ENCODE peak calls at places on chromosome 1, in four cellular contexts. D, A, M and T are unnamed samples.

GRCh38 chr1:64001038-64001437 is 202.4 kb upstream of the UBE2U start:
- DNase-seq in D (no peak), A (no peak), M (no peak), T (no peak)

GRCh38 chr1:236524142-236524891 is 535 bp downstream of the LGALS8 start:
- DNase-seq in D (peak; percentile 53), A (peak; percentile 61), M (no peak), T (no peak)

GRCh38 chr1:48882020-48882419 is 105.3 kb upstream of the BEND5 start:
- DNase-seq in M (no peak), A (no peak), D (no peak), T (no peak)

GRCh38 chr1:234838182-234838581 is 228.2 kb upstream of the IRF2BP2 start:
- DNase-seq in D (no peak), M (no peak), A (no peak), T (no peak)

GRCh38 chr1:159953866-159954515 is at the start of gene SLAMF9:
- DNase-seq in A (no peak), M (no peak), D (no peak), T (no peak)

GRCh38 chr1:87202922-87203655 is 125.6 kb upstream of the LMO4 start:
- DNase-seq in M (no peak), A (no peak), D (no peak), T (no peak)

GRCh38 chr1:18970762-18971161 is 14.3 kb upstream of the IFFO2 start:
- DNase-seq in D (no peak), M (no peak), A (no peak), T (no peak)

GRCh38 chr1:234000557-234001081 is 96.1 kb downstream of the SLC35F3 start:
- DNase-seq in A (no peak), M (no peak), D (no peak), T (no peak)

GRCh38 chr1:38062361-38063288 is 16.0 kb upstream of the POU3F1 start:
- DNase-seq in M (no peak), D (no peak), A (no peak), T (no peak)

GRCh38 chr1:11707621-11708276 is 16.2 kb downstream of the DRAXIN start:
- DNase-seq in M (no peak), A (peak; percentile 84), D (peak; percentile 64), T (peak; percentile 82)

GRCh38 chr1:28267633-28268032 is 8.3 kb downstream of the SESN2 start:
- DNase-seq in D (no peak), M (no peak), A (no peak), T (no peak)

GRCh38 chr1:8031176-8031785 is 5.2 kb upstream of the ERRFI1 start:
- DNase-seq in A (no peak), D (no peak), M (no peak), T (no peak)

GRCh38 chr1:22914633-22915217 is 57.9 kb downstream of the LACTBL1 start:
- DNase-seq in A (no peak), M (no peak), D (no peak), T (no peak)

GRCh38 chr1:222880586-222880985 is 65.7 kb downstream of the DISP1 start:
- DNase-seq in D (no peak), A (no peak), M (no peak), T (no peak)

GRCh38 chr1:32357619-32358018 is 4.7 kb downstream of the FAM229A start:
- DNase-seq in A (no peak), D (no peak), M (no peak), T (no peak)

GRCh38 chr1:45014403-45015028 is 2.5 kb downstream of the UROD start:
- DNase-seq in A (peak; percentile 87), M (no peak), D (peak; percentile 81), T (no peak)

GRCh38 chr1:34013958-34014737 is 150.3 kb downstream of the HMGB4 start:
- DNase-seq in M (no peak), A (peak; percentile 12), D (peak; percentile 49), T (no peak)

GRCh38 chr1:12583484-12583883 is 34.5 kb downstream of the DHRS3 start:
- DNase-seq in A (no peak), M (no peak), D (no peak), T (no peak)

GRCh38 chr1:3899776-3900149 is 309 bp downstream of the C1orf174 start:
- DNase-seq in A (no peak), M (no peak), D (no peak), T (no peak)

GRCh38 chr1:114196992-114197907 is 43.6 kb upstream of the SYT6 start:
- DNase-seq in D (no peak), M (no peak), A (no peak), T (no peak)

GRCh38 chr1:76390451-76390850 is 315.9 kb downstream of the ST6GALNAC3 start:
- DNase-seq in M (no peak), D (no peak), A (no peak), T (no peak)

GRCh38 chr1:109704173-109704572 is 7.9 kb upstream of the GSTM5 start:
- DNase-seq in M (no peak), D (no peak), A (no peak), T (no peak)

GRCh38 chr1:35886606-35887431 is 3.8 kb downstream of the AGO1 start:
- DNase-seq in M (no peak), D (no peak), A (no peak), T (no peak)

GRCh38 chr1:153565529-153566374 is at the start of gene S100A2:
- DNase-seq in A (peak; percentile 40), M (peak; percentile 89), D (peak; percentile 73), T (no peak)

GRCh38 chr1:68132426-68133130 is 82.2 kb upstream of the DIRAS3 start:
- DNase-seq in M (no peak), A (no peak), D (no peak), T (no peak)

GRCh38 chr1:49045371-49045770 is 268.7 kb upstream of the BEND5 start:
- DNase-seq in A (no peak), D (no peak), M (no peak), T (no peak)

GRCh38 chr1:158002630-158003408 is 9.4 kb downstream of the KIRREL1 start:
- DNase-seq in D (no peak), M (no peak), A (no peak), T (no peak)

GRCh38 chr1:55143686-55144085 is 71.5 kb downstream of the USP24 start:
- DNase-seq in A (peak; percentile 18), M (no peak), D (no peak), T (no peak)

GRCh38 chr1:63662056-63662836 is 69.0 kb downstream of the PGM1 start:
- DNase-seq in D (no peak), A (peak; percentile 11), M (no peak), T (no peak)

GRCh38 chr1:207672525-207673130 is 27.7 kb downstream of the CR1L start:
- DNase-seq in D (no peak), A (peak; percentile 48), M (no peak), T (no peak)

GRCh38 chr1:209405183-209405823 is 178.2 kb upstream of the CAMK1G start:
- DNase-seq in A (no peak), D (no peak), M (no peak), T (no peak)

GRCh38 chr1:45585496-45586075 is 1.7 kb downstream of the NASP start:
- DNase-seq in M (no peak), D (no peak), A (no peak), T (no peak)

GRCh38 chr1:33586111-33586510 is 113.7 kb downstream of the ZSCAN20 start:
- DNase-seq in A (no peak), D (no peak), M (no peak), T (no peak)

GRCh38 chr1:29062157-29062942 is 61.4 kb downstream of the TMEM200B start:
- DNase-seq in A (no peak), D (no peak), M (no peak), T (no peak)

GRCh38 chr1:7993593-7994479 is 32.3 kb downstream of the ERRFI1 start:
- DNase-seq in D (no peak), A (no peak), M (no peak), T (no peak)

GRCh38 chr1:88612783-88613182 is 71.3 kb upstream of the PKN2 start:
- DNase-seq in A (no peak), M (no peak), D (no peak), T (no peak)

GRCh38 chr1:43317817-43318471 is 17.2 kb downstream of the TIE1 start:
- DNase-seq in M (peak; percentile 50), D (no peak), A (no peak), T (peak; percentile 66)

GRCh38 chr1:15501208-15502032 is 22.6 kb downstream of the CASP9 start:
- DNase-seq in D (peak; percentile 79), A (peak; percentile 76), M (peak; percentile 87), T (no peak)

GRCh38 chr1:227789042-227789880 is 26.2 kb upstream of the PRSS38 start:
- DNase-seq in M (peak; percentile 67), D (no peak), A (no peak), T (no peak)
- TF ChIP-seq CTCF in M (no peak), D (no peak), A (no peak), T (peak; percentile 42)

GRCh38 chr1:6170742-6171201 is 9.3 kb downstream of the CHD5 start:
- DNase-seq in M (no peak), A (no peak), D (no peak), T (no peak)

GRCh38 chr1:6172549-6172948 is 7.6 kb downstream of the CHD5 start:
- DNase-seq in M (no peak), D (no peak), A (no peak), T (no peak)

GRCh38 chr1:6168947-6169586 is 11.1 kb downstream of the CHD5 start:
- DNase-seq in A (no peak), D (peak; percentile 30), M (no peak), T (peak; percentile 90)

GRCh38 chr1:6170116-6170741 is 9.9 kb downstream of the CHD5 start:
- DNase-seq in A (no peak), M (no peak), D (no peak), T (no peak)

GRCh38 chr1:6171546-6172124 is 8.5 kb downstream of the CHD5 start:
- DNase-seq in M (no peak), D (no peak), A (no peak), T (no peak)
- TF ChIP-seq CTCF in M (no peak), D (no peak), A (no peak), T (peak; percentile 68)

DNA sequence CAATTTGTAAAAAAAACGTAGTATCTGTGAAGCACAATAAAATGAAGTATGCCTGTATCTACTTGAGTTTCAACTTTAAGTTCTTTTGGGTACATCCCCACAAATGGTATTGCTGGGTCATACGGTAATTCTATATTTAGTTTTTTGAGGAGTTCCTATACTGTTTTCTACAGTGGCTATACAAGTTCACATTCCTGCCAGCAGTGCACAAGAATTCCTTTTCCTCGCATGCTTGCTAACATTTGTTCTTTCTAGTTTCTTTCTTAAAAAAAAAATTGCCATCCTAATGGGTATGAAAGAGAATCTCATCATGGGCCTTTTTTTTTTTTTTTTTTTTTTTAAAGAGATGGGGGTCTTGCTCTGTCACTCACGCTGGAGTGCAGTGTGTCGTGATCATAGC is 41.9 kb downstream of the UCK2 start:
- DNase-seq in M (no peak), A (no peak), D (no peak), T (no peak)
- TF ChIP-seq CTCF in M (no peak), A (no peak), D (no peak), T (peak; percentile 81)

GRCh38 chr1:90729484-90730246 is 12.6 kb upstream of the BARHL2 start:
- DNase-seq in A (no peak), M (peak; percentile 73), D (no peak), T (no peak)
- TF ChIP-seq CTCF in A (no peak), M (no peak), D (peak; percentile 25), T (peak; percentile 63)

DNA sequence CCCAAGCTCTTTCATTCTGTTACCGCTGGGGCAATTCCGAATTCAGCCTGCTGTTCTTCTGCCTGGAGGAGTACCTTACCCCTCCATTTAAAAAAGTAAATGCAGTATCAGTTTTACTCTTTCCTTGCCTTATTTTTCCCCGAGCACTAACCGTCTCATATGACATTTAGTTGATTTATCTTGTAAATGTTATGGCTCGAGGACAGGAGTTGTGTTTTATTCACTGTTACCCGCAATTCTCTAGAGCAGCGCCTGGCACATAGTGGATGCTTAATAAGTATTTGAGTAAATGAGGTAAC is 425 bp upstream of the TADA1 start:
- DNase-seq in A (no peak), M (no peak), D (no peak), T (no peak)
- TF ChIP-seq CTCF in A (peak; percentile 13), M (no peak), D (no peak), T (peak; percentile 54)

GRCh38 chr1:89821322-89822108 is 683 bp downstream of the LRRC8D start:
- DNase-seq in A (peak; percentile 57), D (peak; percentile 78), M (peak; percentile 93), T (no peak)
- TF ChIP-seq CTCF in A (no peak), D (no peak), M (no peak), T (peak; percentile 37)